ENCODE peak calls at places on chromosome 4, in six cellular contexts. One of them, this sample, is unnamed.

GRCh38 chr4:80150387-80151173 is 46.7 kb upstream of the PRDM8 start:
- DNase-seq in transverse colon: no peak
- DNase-seq in NB4: no peak
- DNase-seq in uterus: no peak
- DNase-seq in A549: no peak
- DNase-seq in erythroblast: no peak
- DNase-seq in this sample: no peak

GRCh38 chr4:31156221-31156620 is 436.1 kb downstream of the PCDH7 start:
- DNase-seq in uterus: no peak
- DNase-seq in A549: no peak
- DNase-seq in erythroblast: no peak
- DNase-seq in NB4: no peak
- DNase-seq in transverse colon: no peak
- DNase-seq in this sample: no peak

GRCh38 chr4:13968723-13969122 is 341.2 kb upstream of the BOD1L1 start:
- DNase-seq in uterus: no peak
- DNase-seq in erythroblast: no peak
- DNase-seq in A549: no peak
- DNase-seq in transverse colon: no peak
- DNase-seq in NB4: no peak
- DNase-seq in this sample: no peak

GRCh38 chr4:123390846-123391456 is 5.6 kb upstream of the SPRY1 start:
- DNase-seq in NB4: peak; percentile 44
- DNase-seq in A549: no peak
- DNase-seq in uterus: no peak
- DNase-seq in transverse colon: no peak
- DNase-seq in erythroblast: peak; percentile 23
- DNase-seq in this sample: no peak

GRCh38 chr4:124943938-124944337 is 231.4 kb upstream of the ANKRD50 start:
- DNase-seq in A549: no peak
- DNase-seq in uterus: no peak
- DNase-seq in transverse colon: no peak
- DNase-seq in erythroblast: no peak
- DNase-seq in NB4: peak; percentile 15
- DNase-seq in this sample: no peak

GRCh38 chr4:150402968-150403367 is 179.0 kb upstream of the MAB21L2 start:
- DNase-seq in erythroblast: peak; percentile 17
- DNase-seq in transverse colon: peak; percentile 64
- DNase-seq in NB4: peak; percentile 3
- DNase-seq in A549: no peak
- DNase-seq in uterus: no peak
- DNase-seq in this sample: peak; percentile 53

GRCh38 chr4:89438102-89438831 is 130.7 kb upstream of the GPRIN3 start:
- DNase-seq in A549: peak; percentile 21
- DNase-seq in NB4: peak; percentile 65
- DNase-seq in erythroblast: peak; percentile 35
- DNase-seq in transverse colon: peak; percentile 30
- DNase-seq in uterus: no peak
- DNase-seq in this sample: peak; percentile 42

GRCh38 chr4:52510939-52511583 is 148.0 kb downstream of the USP46 start:
- DNase-seq in A549: no peak
- DNase-seq in uterus: no peak
- DNase-seq in transverse colon: no peak
- DNase-seq in erythroblast: no peak
- DNase-seq in NB4: no peak
- DNase-seq in this sample: no peak

GRCh38 chr4:173522874-173523395 is 7.1 kb downstream of the HAND2 start:
- DNase-seq in uterus: no peak
- DNase-seq in erythroblast: no peak
- DNase-seq in NB4: no peak
- DNase-seq in transverse colon: no peak
- DNase-seq in A549: no peak
- DNase-seq in this sample: no peak

GRCh38 chr4:61619528-61619927 is 419.4 kb downstream of the ADGRL3 start:
- DNase-seq in A549: peak; percentile 0
- DNase-seq in transverse colon: no peak
- DNase-seq in NB4: no peak
- DNase-seq in uterus: no peak
- DNase-seq in erythroblast: no peak
- DNase-seq in this sample: no peak

GRCh38 chr4:52983563-52984303 is 121.6 kb downstream of the RASL11B start:
- DNase-seq in A549: peak; percentile 10
- DNase-seq in erythroblast: peak; percentile 53
- DNase-seq in uterus: no peak
- DNase-seq in NB4: peak; percentile 68
- DNase-seq in transverse colon: no peak
- DNase-seq in this sample: no peak

GRCh38 chr4:98113005-98113404 is 30.3 kb downstream of the STPG2 start:
- DNase-seq in A549: no peak
- DNase-seq in transverse colon: no peak
- DNase-seq in NB4: peak; percentile 27
- DNase-seq in uterus: no peak
- DNase-seq in erythroblast: peak; percentile 16
- DNase-seq in this sample: no peak

GRCh38 chr4:4776934-4777333 is 82.5 kb upstream of the MSX1 start:
- DNase-seq in erythroblast: no peak
- DNase-seq in transverse colon: no peak
- DNase-seq in NB4: no peak
- DNase-seq in A549: no peak
- DNase-seq in uterus: no peak
- DNase-seq in this sample: no peak

GRCh38 chr4:74624351-74625151 is 169.8 kb downstream of the BTC start:
- DNase-seq in A549: peak; percentile 32
- DNase-seq in transverse colon: no peak
- DNase-seq in uterus: no peak
- DNase-seq in erythroblast: no peak
- DNase-seq in NB4: peak; percentile 83
- DNase-seq in this sample: no peak

GRCh38 chr4:95556460-95556859 is 7.7 kb upstream of the UNC5C start:
- DNase-seq in NB4: peak; percentile 70
- DNase-seq in transverse colon: no peak
- DNase-seq in erythroblast: no peak
- DNase-seq in A549: no peak
- DNase-seq in uterus: no peak
- DNase-seq in this sample: no peak

GRCh38 chr4:25100156-25100555 is 60.1 kb downstream of the SEPSECS start:
- DNase-seq in NB4: no peak
- DNase-seq in erythroblast: no peak
- DNase-seq in transverse colon: no peak
- DNase-seq in uterus: no peak
- DNase-seq in A549: no peak
- DNase-seq in this sample: no peak

GRCh38 chr4:53620956-53621355 is 29.7 kb upstream of the LNX1 start:
- DNase-seq in A549: no peak
- DNase-seq in uterus: no peak
- DNase-seq in transverse colon: no peak
- DNase-seq in NB4: no peak
- DNase-seq in erythroblast: no peak
- DNase-seq in this sample: no peak

GRCh38 chr4:602559-602942 is 22.8 kb upstream of the PDE6B start:
- DNase-seq in NB4: peak; percentile 45
- DNase-seq in uterus: no peak
- DNase-seq in erythroblast: peak; percentile 45
- DNase-seq in transverse colon: peak; percentile 88
- DNase-seq in A549: no peak
- DNase-seq in this sample: no peak

GRCh38 chr4:88006956-88007303 is 505 bp upstream of the PKD2 start:
- DNase-seq in transverse colon: no peak
- DNase-seq in A549: no peak
- DNase-seq in erythroblast: no peak
- DNase-seq in uterus: no peak
- DNase-seq in NB4: no peak
- DNase-seq in this sample: no peak

GRCh38 chr4:88008133-88008621 is 742 bp downstream of the PKD2 start:
- DNase-seq in A549: peak; percentile 30
- DNase-seq in NB4: peak; percentile 57
- DNase-seq in transverse colon: peak; percentile 34
- DNase-seq in uterus: no peak
- DNase-seq in erythroblast: peak; percentile 61
- DNase-seq in this sample: peak; percentile 50

GRCh38 chr4:88009871-88010270 is 2.4 kb downstream of the PKD2 start:
- DNase-seq in A549: no peak
- DNase-seq in NB4: no peak
- DNase-seq in erythroblast: no peak
- DNase-seq in transverse colon: no peak
- DNase-seq in uterus: no peak
- DNase-seq in this sample: no peak

GRCh38 chr4:88007304-88008132 is at the start of gene PKD2:
- DNase-seq in erythroblast: peak; percentile 82
- DNase-seq in transverse colon: peak; percentile 86
- DNase-seq in A549: peak; percentile 49
- DNase-seq in uterus: peak; percentile 88
- DNase-seq in NB4: peak; percentile 80
- DNase-seq in this sample: peak; percentile 91

GRCh38 chr4:88008624-88009235 is 1.3 kb downstream of the PKD2 start:
- DNase-seq in A549: no peak
- DNase-seq in transverse colon: no peak
- DNase-seq in uterus: no peak
- DNase-seq in erythroblast: peak; percentile 58
- DNase-seq in NB4: peak; percentile 38
- DNase-seq in this sample: no peak
- TF ChIP-seq POLR2A in A549: no peak
- TF ChIP-seq POLR2A in transverse colon: no peak
- TF ChIP-seq POLR2A in uterus: no peak
- TF ChIP-seq POLR2A in erythroblast: peak; percentile 23
- TF ChIP-seq POLR2A in NB4: no peak
- TF ChIP-seq POLR2A in this sample: no peak

GRCh38 chr4:109815151-109816081 is at the start of gene GAR1:
- DNase-seq in NB4: peak; percentile 96
- DNase-seq in erythroblast: peak; percentile 99
- DNase-seq in A549: peak; percentile 85
- DNase-seq in uterus: peak; percentile 89
- DNase-seq in transverse colon: peak; percentile 95
- DNase-seq in this sample: peak; percentile 94
- TF ChIP-seq POLR2A in NB4: peak; percentile 69
- TF ChIP-seq POLR2A in erythroblast: peak; percentile 99
- TF ChIP-seq POLR2A in A549: peak; percentile 18
- TF ChIP-seq POLR2A in uterus: peak; percentile 51
- TF ChIP-seq POLR2A in transverse colon: peak; percentile 87
- TF ChIP-seq POLR2A in this sample: no peak

DNA sequence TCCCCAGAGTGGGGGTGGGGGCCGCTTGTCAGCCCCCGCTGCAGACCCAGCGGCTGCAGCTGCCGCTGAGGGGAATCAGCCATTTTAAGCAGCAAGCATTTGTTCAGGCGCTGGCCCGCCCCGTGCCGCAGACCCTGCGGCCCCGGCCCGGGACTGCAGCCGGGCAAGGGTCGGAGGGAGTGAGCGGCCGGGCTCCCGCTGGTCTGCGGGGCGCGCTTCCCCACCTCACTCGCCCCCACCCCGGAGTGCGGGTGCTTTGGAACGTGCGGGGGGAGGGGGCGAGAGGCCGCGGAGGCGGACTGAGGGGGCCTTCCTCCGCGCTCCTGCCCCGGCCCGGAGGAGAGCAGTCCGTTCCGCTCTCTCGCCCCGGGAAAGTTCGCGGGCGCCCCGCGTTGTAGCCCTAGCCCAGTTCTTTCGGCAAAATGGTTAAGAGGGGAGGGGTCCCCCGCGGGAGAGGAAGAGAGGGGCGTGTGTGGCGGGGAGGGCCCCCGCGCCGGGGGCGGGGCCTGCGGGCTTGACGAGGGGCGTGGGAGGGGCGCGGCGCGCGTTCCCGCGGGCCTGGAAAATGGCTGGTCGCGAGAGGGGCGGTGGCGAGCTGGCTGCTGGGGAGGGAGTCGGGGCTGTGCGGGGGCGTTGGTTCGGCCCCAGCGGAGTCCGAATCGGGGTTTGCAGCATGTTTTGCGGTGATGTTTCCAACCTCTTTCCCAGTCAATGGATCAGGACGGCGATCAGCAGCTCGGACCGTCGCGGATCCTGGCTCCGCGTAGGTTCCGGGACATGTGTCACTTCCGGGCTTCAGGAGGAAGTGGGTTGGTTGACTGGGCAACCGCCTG is 914 bp downstream of the ING2 start:
- DNase-seq in A549: peak; percentile 71
- DNase-seq in erythroblast: peak; percentile 90
- DNase-seq in uterus: peak; percentile 86
- DNase-seq in transverse colon: peak; percentile 88
- DNase-seq in NB4: peak; percentile 90
- DNase-seq in this sample: peak; percentile 87
- TF ChIP-seq POLR2A in A549: peak; percentile 64
- TF ChIP-seq POLR2A in erythroblast: peak; percentile 83
- TF ChIP-seq POLR2A in uterus: peak; percentile 65
- TF ChIP-seq POLR2A in transverse colon: peak; percentile 89
- TF ChIP-seq POLR2A in NB4: peak; percentile 79
- TF ChIP-seq POLR2A in this sample: peak; percentile 64

DNA sequence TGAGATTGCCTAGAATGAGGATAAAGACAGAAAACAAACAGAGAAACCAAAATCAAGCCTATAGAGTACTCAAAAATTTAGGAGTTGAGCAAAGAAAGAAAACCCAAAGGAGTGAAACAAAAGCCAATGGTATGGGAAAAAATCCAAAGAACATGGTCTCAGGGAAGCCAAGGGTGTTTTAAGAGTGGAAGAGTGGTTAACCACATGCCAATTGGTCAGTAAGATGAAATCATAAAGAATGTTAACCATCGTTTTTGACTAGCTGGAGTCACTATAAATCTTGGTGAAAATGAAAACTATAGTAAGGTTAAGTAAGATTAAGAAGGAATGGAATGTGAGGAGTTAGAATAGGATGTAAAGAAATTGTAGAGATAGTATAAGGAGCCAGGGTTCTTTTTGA is 64.7 kb upstream of the RPL34 start:
- DNase-seq in transverse colon: no peak
- DNase-seq in erythroblast: no peak
- DNase-seq in A549: no peak
- DNase-seq in uterus: no peak
- DNase-seq in NB4: no peak
- DNase-seq in this sample: no peak
- TF ChIP-seq POLR2A in transverse colon: no peak
- TF ChIP-seq POLR2A in erythroblast: no peak
- TF ChIP-seq POLR2A in A549: no peak
- TF ChIP-seq POLR2A in uterus: no peak
- TF ChIP-seq POLR2A in NB4: no peak
- TF ChIP-seq POLR2A in this sample: no peak

GRCh38 chr4:128635141-128635911 is 174.2 kb upstream of the JADE1 start:
- DNase-seq in erythroblast: no peak
- DNase-seq in uterus: no peak
- DNase-seq in NB4: no peak
- DNase-seq in A549: peak; percentile 64
- DNase-seq in transverse colon: peak; percentile 50
- DNase-seq in this sample: peak; percentile 88
- TF ChIP-seq POLR2A in erythroblast: no peak
- TF ChIP-seq POLR2A in uterus: no peak
- TF ChIP-seq POLR2A in NB4: no peak
- TF ChIP-seq POLR2A in A549: no peak
- TF ChIP-seq POLR2A in transverse colon: no peak
- TF ChIP-seq POLR2A in this sample: no peak

DNA sequence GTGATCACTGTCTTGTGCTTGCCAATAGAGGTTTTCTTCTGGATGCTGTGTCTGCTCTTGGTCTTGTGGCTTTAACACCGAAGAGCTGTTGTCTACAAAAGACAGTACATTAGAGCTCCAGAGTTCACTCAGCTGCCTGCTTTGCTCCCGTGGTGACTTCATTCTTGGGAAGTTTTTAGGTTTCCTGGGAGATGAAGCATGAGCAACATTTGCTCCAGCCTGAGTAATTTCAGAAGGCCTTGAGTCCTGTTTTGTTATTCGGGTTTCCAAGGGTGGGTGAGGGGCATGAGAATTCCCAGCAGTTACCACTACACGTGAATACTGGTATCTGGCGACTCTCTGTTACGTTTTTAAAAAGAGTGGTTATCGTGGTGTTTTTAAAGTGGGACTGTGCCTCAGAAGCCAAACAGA is 189.2 kb downstream of the SHROOM3 start:
- DNase-seq in transverse colon: no peak
- DNase-seq in uterus: peak; percentile 52
- DNase-seq in NB4: no peak
- DNase-seq in erythroblast: no peak
- DNase-seq in A549: no peak
- DNase-seq in this sample: no peak
- TF ChIP-seq POLR2A in transverse colon: no peak
- TF ChIP-seq POLR2A in uterus: no peak
- TF ChIP-seq POLR2A in NB4: no peak
- TF ChIP-seq POLR2A in erythroblast: no peak
- TF ChIP-seq POLR2A in A549: no peak
- TF ChIP-seq POLR2A in this sample: no peak